ENCODE peak calls at places on chromosomes 6 and 20, in ten cellular contexts. One of them, this sample, is unnamed. For H3K4me1 and H3K36me3, the result is how much of the 10 kb centered on the place peaks cover.

GRCh38 chr6:164377348-164377747 is 932.1 kb downstream of the C6orf118 start:
- DNase-seq in neural progenitor cell: no peak
- DNase-seq in cardiac muscle cell: peak
- DNase-seq in mucosa of descending colon: no peak
- DNase-seq in stomach: no peak
- DNase-seq in thoracic aorta: no peak
- DNase-seq in adrenal gland: no peak
- DNase-seq in left ventricle myocardium inferior: no peak
- DNase-seq in right atrium auricular region: no peak
- DNase-seq in astrocyte: no peak
- DNase-seq in this sample: no peak

GRCh38 chr6:91141352-91141751 is 554.5 kb upstream of the MAP3K7 start:
- DNase-seq in neural progenitor cell: no peak
- DNase-seq in cardiac muscle cell: no peak
- DNase-seq in mucosa of descending colon: no peak
- DNase-seq in stomach: no peak
- DNase-seq in thoracic aorta: no peak
- DNase-seq in adrenal gland: no peak
- DNase-seq in left ventricle myocardium inferior: no peak
- DNase-seq in right atrium auricular region: no peak
- DNase-seq in astrocyte: no peak
- DNase-seq in this sample: peak

GRCh38 chr6:112298021-112298745 is 43.8 kb upstream of the LAMA4 start:
- DNase-seq in neural progenitor cell: no peak
- DNase-seq in cardiac muscle cell: peak
- DNase-seq in mucosa of descending colon: no peak
- DNase-seq in stomach: no peak
- DNase-seq in thoracic aorta: no peak
- DNase-seq in adrenal gland: no peak
- DNase-seq in left ventricle myocardium inferior: no peak
- DNase-seq in right atrium auricular region: no peak
- DNase-seq in astrocyte: peak
- DNase-seq in this sample: peak

GRCh38 chr6:75735491-75736186 is 13.4 kb upstream of the MYO6 start:
- DNase-seq in neural progenitor cell: no peak
- DNase-seq in cardiac muscle cell: peak
- DNase-seq in mucosa of descending colon: no peak
- DNase-seq in stomach: no peak
- DNase-seq in thoracic aorta: no peak
- DNase-seq in adrenal gland: no peak
- DNase-seq in left ventricle myocardium inferior: no peak
- DNase-seq in right atrium auricular region: no peak
- DNase-seq in astrocyte: peak
- DNase-seq in this sample: no peak

GRCh38 chr6:143743256-143744166 is 65.7 kb downstream of the PHACTR2 start:
- DNase-seq in neural progenitor cell: peak
- DNase-seq in cardiac muscle cell: peak
- DNase-seq in mucosa of descending colon: no peak
- DNase-seq in stomach: no peak
- DNase-seq in thoracic aorta: no peak
- DNase-seq in adrenal gland: no peak
- DNase-seq in left ventricle myocardium inferior: peak
- DNase-seq in right atrium auricular region: no peak
- DNase-seq in astrocyte: peak
- DNase-seq in this sample: no peak

GRCh38 chr20:33531047-33531877 is 41.4 kb downstream of the CBFA2T2 start:
- DNase-seq in neural progenitor cell: peak
- DNase-seq in cardiac muscle cell: peak
- DNase-seq in mucosa of descending colon: no peak
- DNase-seq in stomach: no peak
- DNase-seq in thoracic aorta: no peak
- DNase-seq in adrenal gland: no peak
- DNase-seq in left ventricle myocardium inferior: no peak
- DNase-seq in right atrium auricular region: no peak
- DNase-seq in astrocyte: peak
- DNase-seq in this sample: peak

GRCh38 chr6:82890240-82890639 is 175.4 kb downstream of the UBE3D start:
- DNase-seq in neural progenitor cell: no peak
- DNase-seq in cardiac muscle cell: no peak
- DNase-seq in mucosa of descending colon: no peak
- DNase-seq in stomach: no peak
- DNase-seq in thoracic aorta: no peak
- DNase-seq in adrenal gland: no peak
- DNase-seq in left ventricle myocardium inferior: no peak
- DNase-seq in right atrium auricular region: no peak
- DNase-seq in astrocyte: no peak
- DNase-seq in this sample: no peak

GRCh38 chr6:38510205-38510604 is 129.5 kb downstream of the BTBD9 start:
- DNase-seq in neural progenitor cell: no peak
- DNase-seq in cardiac muscle cell: no peak
- DNase-seq in mucosa of descending colon: no peak
- DNase-seq in stomach: no peak
- DNase-seq in thoracic aorta: no peak
- DNase-seq in adrenal gland: no peak
- DNase-seq in left ventricle myocardium inferior: no peak
- DNase-seq in right atrium auricular region: no peak
- DNase-seq in astrocyte: peak
- DNase-seq in this sample: no peak

GRCh38 chr6:109241199-109241598 is 141.1 kb downstream of the CD164 start:
- DNase-seq in neural progenitor cell: no peak
- DNase-seq in cardiac muscle cell: peak
- DNase-seq in mucosa of descending colon: no peak
- DNase-seq in stomach: no peak
- DNase-seq in thoracic aorta: no peak
- DNase-seq in adrenal gland: no peak
- DNase-seq in left ventricle myocardium inferior: no peak
- DNase-seq in right atrium auricular region: no peak
- DNase-seq in astrocyte: peak
- DNase-seq in this sample: no peak

GRCh38 chr6:42403831-42404230 is 47.9 kb downstream of the TRERF1 start:
- DNase-seq in neural progenitor cell: no peak
- DNase-seq in cardiac muscle cell: no peak
- DNase-seq in mucosa of descending colon: no peak
- DNase-seq in stomach: no peak
- DNase-seq in thoracic aorta: no peak
- DNase-seq in adrenal gland: no peak
- DNase-seq in left ventricle myocardium inferior: no peak
- DNase-seq in right atrium auricular region: no peak
- DNase-seq in astrocyte: no peak
- DNase-seq in this sample: no peak

GRCh38 chr6:111605100-111605748 is 454 bp downstream of the TRAF3IP2 start:
- DNase-seq in neural progenitor cell: peak
- DNase-seq in cardiac muscle cell: peak
- DNase-seq in mucosa of descending colon: peak
- DNase-seq in stomach: peak
- DNase-seq in thoracic aorta: peak
- DNase-seq in adrenal gland: peak
- DNase-seq in left ventricle myocardium inferior: peak
- DNase-seq in right atrium auricular region: peak
- DNase-seq in astrocyte: peak
- DNase-seq in this sample: peak

GRCh38 chr20:25459111-25459830 is 51.8 kb downstream of the GINS1 start:
- DNase-seq in neural progenitor cell: no peak
- DNase-seq in cardiac muscle cell: no peak
- DNase-seq in mucosa of descending colon: no peak
- DNase-seq in stomach: no peak
- DNase-seq in thoracic aorta: no peak
- DNase-seq in adrenal gland: no peak
- DNase-seq in left ventricle myocardium inferior: no peak
- DNase-seq in right atrium auricular region: no peak
- DNase-seq in astrocyte: no peak
- DNase-seq in this sample: no peak

GRCh38 chr6:19127085-19127484 is 710.1 kb upstream of the ID4 start:
- DNase-seq in neural progenitor cell: peak
- DNase-seq in cardiac muscle cell: no peak
- DNase-seq in mucosa of descending colon: no peak
- DNase-seq in stomach: no peak
- DNase-seq in thoracic aorta: no peak
- DNase-seq in adrenal gland: no peak
- DNase-seq in left ventricle myocardium inferior: no peak
- DNase-seq in right atrium auricular region: no peak
- DNase-seq in astrocyte: no peak
- DNase-seq in this sample: no peak

GRCh38 chr6:151096255-151096612 is 143.5 kb upstream of the AKAP12 start:
- DNase-seq in neural progenitor cell: no peak
- DNase-seq in cardiac muscle cell: peak
- DNase-seq in mucosa of descending colon: no peak
- DNase-seq in stomach: no peak
- DNase-seq in thoracic aorta: no peak
- DNase-seq in adrenal gland: no peak
- DNase-seq in left ventricle myocardium inferior: no peak
- DNase-seq in right atrium auricular region: no peak
- DNase-seq in astrocyte: no peak
- DNase-seq in this sample: no peak

GRCh38 chr6:151095538-151096254 is 144.1 kb upstream of the AKAP12 start:
- DNase-seq in neural progenitor cell: no peak
- DNase-seq in cardiac muscle cell: no peak
- DNase-seq in mucosa of descending colon: no peak
- DNase-seq in stomach: no peak
- DNase-seq in thoracic aorta: no peak
- DNase-seq in adrenal gland: no peak
- DNase-seq in left ventricle myocardium inferior: no peak
- DNase-seq in right atrium auricular region: no peak
- DNase-seq in astrocyte: no peak
- DNase-seq in this sample: no peak

GRCh38 chr6:151091571-151091970 is 148.2 kb upstream of the AKAP12 start:
- DNase-seq in neural progenitor cell: no peak
- DNase-seq in cardiac muscle cell: no peak
- DNase-seq in mucosa of descending colon: no peak
- DNase-seq in stomach: no peak
- DNase-seq in thoracic aorta: no peak
- DNase-seq in adrenal gland: no peak
- DNase-seq in left ventricle myocardium inferior: no peak
- DNase-seq in right atrium auricular region: no peak
- DNase-seq in astrocyte: no peak
- DNase-seq in this sample: no peak

GRCh38 chr6:151092561-151092960 is 147.2 kb upstream of the AKAP12 start:
- DNase-seq in neural progenitor cell: no peak
- DNase-seq in cardiac muscle cell: no peak
- DNase-seq in mucosa of descending colon: no peak
- DNase-seq in stomach: no peak
- DNase-seq in thoracic aorta: no peak
- DNase-seq in adrenal gland: no peak
- DNase-seq in left ventricle myocardium inferior: no peak
- DNase-seq in right atrium auricular region: no peak
- DNase-seq in astrocyte: peak
- DNase-seq in this sample: no peak

DNA sequence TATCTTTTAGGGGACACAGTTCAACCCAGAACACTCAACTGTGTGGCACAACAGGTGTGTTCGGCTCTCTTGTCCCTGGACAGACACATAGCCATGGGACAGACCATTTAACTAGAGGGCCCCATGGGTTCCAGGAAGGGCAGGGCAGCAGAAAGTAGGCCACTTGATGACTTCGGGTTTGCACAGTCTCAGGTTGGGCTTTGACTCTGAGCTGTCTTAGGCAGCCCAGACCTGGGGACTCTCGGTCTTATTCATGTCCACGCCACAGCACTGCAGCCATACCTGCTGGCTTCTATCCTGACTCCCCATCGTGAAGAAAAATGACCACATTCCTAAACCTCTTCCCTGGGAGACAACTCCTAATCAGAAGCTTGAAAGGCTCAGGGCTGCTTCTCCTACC is 146.1 kb upstream of the AKAP12 start:
- DNase-seq in neural progenitor cell: no peak
- DNase-seq in cardiac muscle cell: no peak
- DNase-seq in mucosa of descending colon: no peak
- DNase-seq in stomach: no peak
- DNase-seq in thoracic aorta: no peak
- DNase-seq in adrenal gland: no peak
- DNase-seq in left ventricle myocardium inferior: no peak
- DNase-seq in right atrium auricular region: no peak
- DNase-seq in astrocyte: no peak
- DNase-seq in this sample: no peak
- H3K4me1 ChIP-seq in neural progenitor cell: under half
- H3K4me1 ChIP-seq in cardiac muscle cell: under half
- H3K4me1 ChIP-seq in mucosa of descending colon: under half
- H3K4me1 ChIP-seq in stomach: under half
- H3K4me1 ChIP-seq in thoracic aorta: under half
- H3K4me1 ChIP-seq in adrenal gland: under half
- H3K4me1 ChIP-seq in left ventricle myocardium inferior: under half
- H3K4me1 ChIP-seq in right atrium auricular region: under half
- H3K4me1 ChIP-seq in astrocyte: under half
- H3K4me1 ChIP-seq in this sample: under half

DNA sequence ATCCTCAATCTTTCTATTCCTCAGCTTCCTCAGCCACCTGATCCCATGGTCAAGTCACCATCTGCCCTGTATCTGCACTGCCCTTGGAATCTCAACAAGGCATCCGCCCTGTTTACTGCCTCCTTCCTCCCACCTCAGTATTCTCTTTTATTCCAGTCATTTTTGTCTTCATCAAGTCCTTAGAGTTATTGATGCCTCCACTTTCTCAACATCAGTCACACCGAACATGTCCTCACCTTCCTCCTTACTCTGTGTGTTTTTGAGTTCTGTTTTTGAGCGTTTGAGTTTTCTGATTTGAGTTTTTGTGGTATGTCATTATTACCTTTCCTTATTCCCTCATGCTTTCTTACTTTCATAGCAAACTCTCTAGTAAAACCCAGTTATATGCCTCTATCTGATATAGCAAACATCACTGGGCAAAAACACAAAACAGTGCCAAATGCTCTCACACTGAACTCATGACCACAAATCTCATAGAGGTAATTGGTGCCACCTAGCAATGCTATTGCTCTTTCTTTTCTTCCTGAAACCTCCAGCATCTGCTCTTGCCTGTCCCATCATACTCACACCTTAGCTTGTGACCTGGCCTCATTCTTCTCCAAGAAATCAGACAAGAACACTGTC is 11.8 kb upstream of the GNRH2 start:
- DNase-seq in neural progenitor cell: no peak
- DNase-seq in cardiac muscle cell: no peak
- DNase-seq in mucosa of descending colon: no peak
- DNase-seq in stomach: no peak
- DNase-seq in thoracic aorta: no peak
- DNase-seq in adrenal gland: no peak
- DNase-seq in left ventricle myocardium inferior: no peak
- DNase-seq in right atrium auricular region: no peak
- DNase-seq in astrocyte: no peak
- DNase-seq in this sample: no peak
- H3K36me3 ChIP-seq in neural progenitor cell: under half
- H3K36me3 ChIP-seq in cardiac muscle cell: under half
- H3K36me3 ChIP-seq in mucosa of descending colon: under half
- H3K36me3 ChIP-seq in stomach: half or more
- H3K36me3 ChIP-seq in thoracic aorta: under half
- H3K36me3 ChIP-seq in adrenal gland: under half
- H3K36me3 ChIP-seq in left ventricle myocardium inferior: half or more
- H3K36me3 ChIP-seq in right atrium auricular region: under half
- H3K36me3 ChIP-seq in astrocyte: under half
- H3K36me3 ChIP-seq in this sample: under half

GRCh38 chr6:10262505-10262904 is 152.4 kb downstream of the TFAP2A start:
- DNase-seq in neural progenitor cell: no peak
- DNase-seq in cardiac muscle cell: no peak
- DNase-seq in mucosa of descending colon: no peak
- DNase-seq in stomach: no peak
- DNase-seq in thoracic aorta: no peak
- DNase-seq in adrenal gland: no peak
- DNase-seq in left ventricle myocardium inferior: no peak
- DNase-seq in right atrium auricular region: no peak
- DNase-seq in astrocyte: no peak
- DNase-seq in this sample: no peak
- H3K4me3 ChIP-seq in neural progenitor cell: no peak
- H3K4me3 ChIP-seq in cardiac muscle cell: no peak
- H3K4me3 ChIP-seq in mucosa of descending colon: no peak
- H3K4me3 ChIP-seq in stomach: no peak
- H3K4me3 ChIP-seq in thoracic aorta: no peak
- H3K4me3 ChIP-seq in adrenal gland: no peak
- H3K4me3 ChIP-seq in left ventricle myocardium inferior: no peak
- H3K4me3 ChIP-seq in right atrium auricular region: no peak
- H3K4me3 ChIP-seq in astrocyte: no peak
- H3K4me3 ChIP-seq in this sample: no peak

GRCh38 chr20:38169636-38170035 is 4.6 kb upstream of the TGM2 start:
- DNase-seq in neural progenitor cell: no peak
- DNase-seq in cardiac muscle cell: no peak
- DNase-seq in mucosa of descending colon: no peak
- DNase-seq in stomach: no peak
- DNase-seq in thoracic aorta: no peak
- DNase-seq in adrenal gland: no peak
- DNase-seq in left ventricle myocardium inferior: no peak
- DNase-seq in right atrium auricular region: no peak
- DNase-seq in astrocyte: no peak
- DNase-seq in this sample: no peak
- H3K4me1 ChIP-seq in neural progenitor cell: under half
- H3K4me1 ChIP-seq in cardiac muscle cell: under half
- H3K4me1 ChIP-seq in mucosa of descending colon: under half
- H3K4me1 ChIP-seq in stomach: under half
- H3K4me1 ChIP-seq in thoracic aorta: under half
- H3K4me1 ChIP-seq in adrenal gland: under half
- H3K4me1 ChIP-seq in left ventricle myocardium inferior: under half
- H3K4me1 ChIP-seq in right atrium auricular region: under half
- H3K4me1 ChIP-seq in astrocyte: half or more
- H3K4me1 ChIP-seq in this sample: under half